ENCODE peak calls at places on chromosomes 6 and 20, in four cellular contexts. K is HepG2, Z is GM12878, B is K562. Q is an unnamed sample.

GRCh38 chr20:20956586-20956985 is 149.6 kb downstream of the LINC00237 start:
- DNase-seq in K (no peak), Z (no peak), B (no peak), Q (no peak)

GRCh38 chr6:43740321-43740960 is 29.6 kb upstream of the VEGFA start:
- DNase-seq in K (no peak), Z (no peak), B (no peak), Q (no peak)

GRCh38 chr6:166025149-166025898 is 142.3 kb downstream of the TBXT start:
- DNase-seq in Z (no peak), K (no peak), B (no peak), Q (no peak)

GRCh38 chr20:3560578-3560977 is 89.8 kb downstream of the ATRN start:
- DNase-seq in K (no peak), Z (no peak), B (no peak), Q (no peak)

GRCh38 chr20:52766645-52767435 is 205.3 kb upstream of the TSHZ2 start:
- DNase-seq in B (no peak), K (no peak), Z (no peak), Q (no peak)

GRCh38 chr6:160355001-160355400 is 6.8 kb downstream of the SLC22A3 start:
- DNase-seq in B (no peak), Z (no peak), K (no peak), Q (no peak)

GRCh38 chr6:22830463-22830862 is 261.1 kb downstream of the HDGFL1 start:
- DNase-seq in K (no peak), B (no peak), Z (no peak), Q (no peak)

GRCh38 chr6:37513155-37513554 is 13.5 kb upstream of the CCDC167 start:
- DNase-seq in Z (no peak), B (no peak), K (no peak), Q (no peak)

GRCh38 chr6:161128680-161129196 is 137.2 kb downstream of the MAP3K4 start:
- DNase-seq in K (no peak), Z (no peak), B (no peak), Q (no peak)

GRCh38 chr6:46652232-46652602 is 401 bp downstream of the CYP39A1 start:
- DNase-seq in B (no peak), K (no peak), Z (no peak), Q (no peak)

GRCh38 chr6:46652603-46653438 is at the start of the genes CYP39A1 and SLC25A27:
- DNase-seq in Z (no peak), B (peak; percentile 86), K (peak; percentile 79), Q (peak; percentile 96)

GRCh38 chr6:46651006-46651405 is 1.6 kb downstream of the CYP39A1 start:
- DNase-seq in B (no peak), K (no peak), Z (no peak), Q (no peak)

GRCh38 chr6:46653439-46653942 is 716 bp downstream of the SLC25A27 start:
- DNase-seq in Z (no peak), K (no peak), B (no peak), Q (no peak)

GRCh38 chr6:46651766-46652165 is 852 bp downstream of the CYP39A1 start:
- DNase-seq in Z (no peak), K (no peak), B (no peak), Q (no peak)
- TF ChIP-seq ETV6 in Z (no peak), K (no peak), B (no peak), Q (no peak)

DNA sequence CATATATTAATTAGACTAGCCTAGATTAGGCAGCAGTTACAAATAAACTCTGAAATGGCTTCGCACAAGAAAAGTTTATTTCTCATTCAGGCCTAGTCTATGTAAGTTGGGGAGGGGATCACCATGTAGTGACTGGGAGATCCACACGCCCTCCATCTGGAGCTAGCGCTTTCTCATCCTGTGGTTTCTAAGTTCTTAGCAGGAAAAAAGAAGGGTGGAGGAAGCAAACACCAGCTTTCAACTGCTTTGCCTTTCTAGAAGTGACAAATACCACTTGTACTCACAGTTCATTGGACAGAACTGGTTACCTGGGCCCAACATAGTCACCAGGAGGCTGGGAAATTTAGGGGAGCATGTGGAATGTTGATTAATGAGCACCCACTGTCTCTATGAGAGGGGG is 46.6 kb downstream of the NDUFAF5 start:
- DNase-seq in K (no peak), B (no peak), Z (no peak), Q (no peak)
- TF ChIP-seq ETV6 in K (no peak), B (no peak), Z (no peak), Q (no peak)

GRCh38 chr6:31010393-31011060 is at the start of gene MUC22:
- DNase-seq in K (no peak), B (no peak), Z (no peak), Q (no peak)
- TF ChIP-seq ETV6 in K (no peak), B (no peak), Z (no peak), Q (no peak)

GRCh38 chr6:1553562-1554088 is 56.1 kb upstream of the FOXC1 start:
- DNase-seq in B (no peak), Z (no peak), K (no peak), Q (no peak)

GRCh38 chr6:1552296-1552761 is 57.4 kb upstream of the FOXC1 start:
- DNase-seq in B (no peak), K (peak; percentile 25), Z (no peak), Q (no peak)

GRCh38 chr6:1551236-1551635 is 58.5 kb upstream of the FOXC1 start:
- DNase-seq in B (no peak), K (no peak), Z (no peak), Q (no peak)

GRCh38 chr6:1554881-1555569 is 54.7 kb upstream of the FOXC1 start:
- DNase-seq in K (no peak), Z (no peak), B (no peak), Q (peak; percentile 60)

GRCh38 chr6:1554241-1554880 is 55.4 kb upstream of the FOXC1 start:
- DNase-seq in B (no peak), K (no peak), Z (peak; percentile 57), Q (no peak)
- TF ChIP-seq ETV6 in B (no peak), K (no peak), Z (no peak), Q (no peak)

DNA sequence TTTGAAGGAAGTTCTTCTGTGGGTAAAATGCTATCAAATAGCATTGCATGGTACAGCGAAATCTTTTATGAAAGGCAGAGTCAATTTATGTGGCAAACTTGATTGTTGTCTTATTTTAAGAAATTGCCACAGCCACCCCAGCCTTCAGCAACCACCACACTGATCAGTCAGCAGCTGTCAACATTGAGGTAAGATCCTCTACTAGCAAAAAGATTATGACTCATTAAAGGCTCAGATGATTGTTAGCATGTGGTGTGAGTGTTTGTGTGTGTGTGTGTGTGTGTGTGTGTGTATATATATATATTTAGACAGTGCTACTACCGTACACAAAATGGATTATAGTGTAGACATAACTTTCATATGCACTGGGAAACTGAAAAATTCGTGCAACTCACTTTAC is 27.8 kb downstream of the LRRN4 start:
- DNase-seq in K (no peak), B (no peak), Z (no peak), Q (no peak)
- TF ChIP-seq ETV6 in K (no peak), B (no peak), Z (no peak), Q (no peak)

DNA sequence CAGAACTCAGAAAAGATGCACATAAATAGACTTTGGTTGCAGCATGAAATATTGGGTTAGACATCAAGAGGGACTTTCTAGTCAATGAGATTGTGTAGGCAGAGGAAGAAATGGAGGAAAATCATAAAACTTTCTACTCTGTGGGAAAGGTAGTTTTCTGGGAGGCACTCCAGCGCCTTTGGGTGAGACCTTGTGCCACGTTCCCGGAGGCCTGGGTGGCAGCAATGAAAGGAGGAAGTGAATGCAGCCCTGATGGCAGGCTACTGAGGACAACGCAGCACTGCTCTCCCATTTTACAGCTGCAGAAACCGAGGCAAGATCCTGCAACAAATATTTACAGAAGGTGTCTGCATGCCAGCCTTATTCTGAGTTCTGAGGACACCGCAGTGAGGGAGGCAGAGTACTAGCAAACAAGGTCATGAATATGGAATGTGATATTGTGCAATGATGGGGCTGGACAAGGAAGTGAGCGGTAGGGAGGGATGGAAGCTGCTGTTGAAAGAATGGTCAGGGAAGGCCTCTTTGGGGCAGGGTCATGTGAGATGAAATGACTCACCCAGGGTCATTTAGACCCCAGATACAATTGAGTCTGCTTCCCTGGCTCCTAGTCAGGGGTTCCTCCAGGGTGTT is 159.1 kb downstream of the TFAP2C start:
- DNase-seq in Z (no peak), K (peak; percentile 94), B (no peak), Q (no peak)
- TF ChIP-seq ETV6 in Z (no peak), K (no peak), B (no peak), Q (no peak)

GRCh38 chr6:157078326-157078725 is 245.0 kb downstream of the TMEM242 start:
- DNase-seq in K (no peak), B (no peak), Z (no peak), Q (no peak)

GRCh38 chr6:157074969-157075368 is 248.3 kb downstream of the TMEM242 start:
- DNase-seq in K (no peak), Z (no peak), B (no peak), Q (no peak)

GRCh38 chr6:157077251-157077650 is 246.1 kb downstream of the TMEM242 start:
- DNase-seq in B (no peak), Z (no peak), K (no peak), Q (no peak)

GRCh38 chr6:157075549-157076426 is 247.5 kb downstream of the TMEM242 start:
- DNase-seq in B (peak; percentile 38), Z (peak; percentile 44), K (no peak), Q (no peak)

GRCh38 chr6:157076427-157076774 is 246.9 kb downstream of the TMEM242 start:
- DNase-seq in Z (no peak), B (no peak), K (no peak), Q (no peak)
- TF ChIP-seq ETV6 in Z (no peak), B (no peak), K (no peak), Q (no peak)

DNA sequence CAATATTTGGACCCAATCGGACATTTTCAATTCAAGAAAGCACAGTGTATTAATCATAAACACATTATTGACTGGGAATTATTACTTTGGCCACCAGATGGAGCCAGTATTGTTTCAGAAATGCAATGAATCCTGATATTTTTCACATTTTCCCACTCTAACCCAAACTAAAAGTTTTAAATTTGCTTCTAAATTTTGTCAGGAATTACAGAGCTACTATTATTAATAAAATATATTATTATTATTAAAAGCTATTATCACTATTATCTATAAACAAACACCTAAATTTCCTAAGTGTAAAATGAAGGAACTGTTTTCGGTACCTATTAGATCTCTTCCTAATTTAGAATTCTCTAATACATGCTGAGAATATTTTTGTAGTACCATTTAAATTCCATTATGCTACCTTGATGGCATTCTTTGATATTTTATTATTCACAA is 245.3 kb downstream of the OGFRL1 start:
- DNase-seq in B (peak; percentile 27), K (peak; percentile 2), Z (no peak), Q (no peak)
- TF ChIP-seq ETV6 in B (no peak), K (no peak), Z (no peak), Q (no peak)

GRCh38 chr6:111357680-111358079 is 125.3 kb downstream of the REV3L start:
- DNase-seq in B (no peak), K (no peak), Z (no peak), Q (no peak)
- TF ChIP-seq ETV6 in B (no peak), K (no peak), Z (no peak), Q (no peak)